ENCODE peak calls at places on chromosomes 3 and 15, in six cellular contexts. One of them, this sample, is unnamed.

GRCh38 chr15:31471731-31472430 is 145.2 kb downstream of the KLF13 start:
- DNase-seq in bronchial epithelial cell: peak
- DNase-seq in A549: no peak
- DNase-seq in kidney: no peak
- DNase-seq in neural progenitor cell: no peak
- DNase-seq in heart left ventricle: no peak
- DNase-seq in this sample: no peak

GRCh38 chr3:141471160-141471559 is 15.7 kb upstream of the RASA2 start:
- DNase-seq in bronchial epithelial cell: no peak
- DNase-seq in A549: no peak
- DNase-seq in kidney: no peak
- DNase-seq in neural progenitor cell: no peak
- DNase-seq in heart left ventricle: no peak
- DNase-seq in this sample: no peak

GRCh38 chr3:67094769-67095168 is 96.7 kb downstream of the KBTBD8 start:
- DNase-seq in bronchial epithelial cell: no peak
- DNase-seq in A549: no peak
- DNase-seq in kidney: no peak
- DNase-seq in neural progenitor cell: no peak
- DNase-seq in heart left ventricle: no peak
- DNase-seq in this sample: no peak

GRCh38 chr3:133206921-133207320 is 168.7 kb downstream of the TMEM108 start:
- DNase-seq in bronchial epithelial cell: no peak
- DNase-seq in A549: no peak
- DNase-seq in kidney: no peak
- DNase-seq in neural progenitor cell: no peak
- DNase-seq in heart left ventricle: no peak
- DNase-seq in this sample: no peak

GRCh38 chr3:107498646-107499045 is 24.1 kb upstream of the BBX start:
- DNase-seq in bronchial epithelial cell: no peak
- DNase-seq in A549: no peak
- DNase-seq in kidney: no peak
- DNase-seq in neural progenitor cell: peak
- DNase-seq in heart left ventricle: no peak
- DNase-seq in this sample: no peak

GRCh38 chr3:139653582-139653981 is 24.2 kb downstream of the NMNAT3 start:
- DNase-seq in bronchial epithelial cell: peak
- DNase-seq in A549: no peak
- DNase-seq in kidney: no peak
- DNase-seq in neural progenitor cell: no peak
- DNase-seq in heart left ventricle: no peak
- DNase-seq in this sample: no peak

GRCh38 chr3:150727653-150728502 is 24.2 kb upstream of the ERICH6 start:
- DNase-seq in bronchial epithelial cell: peak
- DNase-seq in A549: no peak
- DNase-seq in kidney: no peak
- DNase-seq in neural progenitor cell: no peak
- DNase-seq in heart left ventricle: peak
- DNase-seq in this sample: no peak

GRCh38 chr3:189701934-189702693 is 70.9 kb downstream of the TP63 start:
- DNase-seq in bronchial epithelial cell: no peak
- DNase-seq in A549: no peak
- DNase-seq in kidney: no peak
- DNase-seq in neural progenitor cell: peak
- DNase-seq in heart left ventricle: no peak
- DNase-seq in this sample: no peak

GRCh38 chr3:120506828-120507774 is 56.3 kb upstream of the FSTL1 start:
- DNase-seq in bronchial epithelial cell: peak
- DNase-seq in A549: peak
- DNase-seq in kidney: no peak
- DNase-seq in neural progenitor cell: peak
- DNase-seq in heart left ventricle: no peak
- DNase-seq in this sample: no peak

GRCh38 chr3:31077021-31077601 is 182.7 kb upstream of the GADL1 start:
- DNase-seq in bronchial epithelial cell: peak
- DNase-seq in A549: peak
- DNase-seq in kidney: no peak
- DNase-seq in neural progenitor cell: no peak
- DNase-seq in heart left ventricle: no peak
- DNase-seq in this sample: no peak

GRCh38 chr3:21894459-21895083 is 143.6 kb upstream of the ZNF385D start:
- DNase-seq in bronchial epithelial cell: peak
- DNase-seq in A549: peak
- DNase-seq in kidney: no peak
- DNase-seq in neural progenitor cell: peak
- DNase-seq in heart left ventricle: no peak
- DNase-seq in this sample: no peak

GRCh38 chr3:117955196-117955595 is 1079.5 kb downstream of the IGSF11 start:
- DNase-seq in bronchial epithelial cell: no peak
- DNase-seq in A549: no peak
- DNase-seq in kidney: no peak
- DNase-seq in neural progenitor cell: no peak
- DNase-seq in heart left ventricle: no peak
- DNase-seq in this sample: no peak

GRCh38 chr3:101381809-101382208 is 61.4 kb upstream of the IMPG2 start:
- DNase-seq in bronchial epithelial cell: peak
- DNase-seq in A549: peak
- DNase-seq in kidney: no peak
- DNase-seq in neural progenitor cell: peak
- DNase-seq in heart left ventricle: no peak
- DNase-seq in this sample: no peak

GRCh38 chr3:50559702-50560101 is 7.8 kb downstream of the C3orf18 start:
- DNase-seq in bronchial epithelial cell: peak
- DNase-seq in A549: no peak
- DNase-seq in kidney: no peak
- DNase-seq in neural progenitor cell: no peak
- DNase-seq in heart left ventricle: no peak
- DNase-seq in this sample: no peak

GRCh38 chr3:4601926-4602325 is 108.8 kb downstream of the ITPR1 start:
- DNase-seq in bronchial epithelial cell: peak
- DNase-seq in A549: no peak
- DNase-seq in kidney: no peak
- DNase-seq in neural progenitor cell: no peak
- DNase-seq in heart left ventricle: no peak
- DNase-seq in this sample: no peak

GRCh38 chr15:45307230-45307924 is 55.3 kb downstream of the SLC28A2 start:
- DNase-seq in bronchial epithelial cell: peak
- DNase-seq in A549: peak
- DNase-seq in kidney: no peak
- DNase-seq in neural progenitor cell: peak
- DNase-seq in heart left ventricle: no peak
- DNase-seq in this sample: no peak

GRCh38 chr3:192986399-192986798 is 68.7 kb upstream of the MB21D2 start:
- DNase-seq in bronchial epithelial cell: peak
- DNase-seq in A549: no peak
- DNase-seq in kidney: no peak
- DNase-seq in neural progenitor cell: no peak
- DNase-seq in heart left ventricle: no peak
- DNase-seq in this sample: no peak

GRCh38 chr3:174440741-174441587 is 418.2 kb upstream of the NAALADL2 start:
- DNase-seq in bronchial epithelial cell: peak
- DNase-seq in A549: peak
- DNase-seq in kidney: peak
- DNase-seq in neural progenitor cell: peak
- DNase-seq in heart left ventricle: peak
- DNase-seq in this sample: no peak

GRCh38 chr15:68337826-68338225 is 60.3 kb downstream of the FEM1B start:
- DNase-seq in bronchial epithelial cell: no peak
- DNase-seq in A549: no peak
- DNase-seq in kidney: no peak
- DNase-seq in neural progenitor cell: no peak
- DNase-seq in heart left ventricle: peak
- DNase-seq in this sample: no peak

GRCh38 chr3:151933224-151933858 is 59.9 kb downstream of the SUCNR1 start:
- DNase-seq in bronchial epithelial cell: no peak
- DNase-seq in A549: no peak
- DNase-seq in kidney: no peak
- DNase-seq in neural progenitor cell: no peak
- DNase-seq in heart left ventricle: no peak
- DNase-seq in this sample: no peak

GRCh38 chr15:64010719-64011118 is 35.6 kb downstream of the DAPK2 start:
- DNase-seq in bronchial epithelial cell: peak
- DNase-seq in A549: peak
- DNase-seq in kidney: peak
- DNase-seq in neural progenitor cell: no peak
- DNase-seq in heart left ventricle: peak
- DNase-seq in this sample: no peak

GRCh38 chr15:98842973-98843285 is 164.7 kb downstream of the PGPEP1L start:
- DNase-seq in bronchial epithelial cell: no peak
- DNase-seq in A549: peak
- DNase-seq in kidney: no peak
- DNase-seq in neural progenitor cell: no peak
- DNase-seq in heart left ventricle: no peak
- DNase-seq in this sample: no peak

GRCh38 chr15:98845138-98845884 is 162.3 kb downstream of the PGPEP1L start:
- DNase-seq in bronchial epithelial cell: peak
- DNase-seq in A549: peak
- DNase-seq in kidney: no peak
- DNase-seq in neural progenitor cell: no peak
- DNase-seq in heart left ventricle: no peak
- DNase-seq in this sample: no peak

GRCh38 chr15:98842192-98842972 is 165.2 kb downstream of the PGPEP1L start:
- DNase-seq in bronchial epithelial cell: peak
- DNase-seq in A549: no peak
- DNase-seq in kidney: no peak
- DNase-seq in neural progenitor cell: no peak
- DNase-seq in heart left ventricle: no peak
- DNase-seq in this sample: no peak

GRCh38 chr15:98844261-98844660 is 163.3 kb downstream of the PGPEP1L start:
- DNase-seq in bronchial epithelial cell: no peak
- DNase-seq in A549: peak
- DNase-seq in kidney: no peak
- DNase-seq in neural progenitor cell: no peak
- DNase-seq in heart left ventricle: no peak
- DNase-seq in this sample: no peak

DNA sequence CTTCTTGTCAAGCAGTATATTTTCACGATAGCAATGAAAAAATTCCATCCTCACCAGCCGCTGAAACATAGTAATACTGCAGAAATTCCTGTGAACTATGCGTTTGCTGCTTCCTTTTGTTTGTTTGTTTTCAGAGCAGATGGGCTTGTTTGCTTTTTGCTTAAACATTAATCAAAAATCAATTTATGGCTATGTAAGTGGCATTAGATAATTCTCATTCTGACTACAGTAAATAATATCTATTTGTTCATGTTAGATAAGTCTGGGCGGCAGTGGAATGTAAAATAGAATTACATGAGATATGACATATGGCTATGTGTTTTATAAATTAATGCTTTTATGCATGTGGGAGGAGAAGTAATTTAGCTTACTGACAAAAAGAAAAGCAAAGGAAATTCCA is 163.7 kb downstream of the PGPEP1L start:
- DNase-seq in bronchial epithelial cell: no peak
- DNase-seq in A549: peak
- DNase-seq in kidney: no peak
- DNase-seq in neural progenitor cell: no peak
- DNase-seq in heart left ventricle: no peak
- DNase-seq in this sample: no peak
- TF ChIP-seq CTCF in bronchial epithelial cell: no peak
- TF ChIP-seq CTCF in A549: no peak
- TF ChIP-seq CTCF in kidney: no peak
- TF ChIP-seq CTCF in neural progenitor cell: no peak
- TF ChIP-seq CTCF in heart left ventricle: no peak
- TF ChIP-seq CTCF in this sample: no peak

DNA sequence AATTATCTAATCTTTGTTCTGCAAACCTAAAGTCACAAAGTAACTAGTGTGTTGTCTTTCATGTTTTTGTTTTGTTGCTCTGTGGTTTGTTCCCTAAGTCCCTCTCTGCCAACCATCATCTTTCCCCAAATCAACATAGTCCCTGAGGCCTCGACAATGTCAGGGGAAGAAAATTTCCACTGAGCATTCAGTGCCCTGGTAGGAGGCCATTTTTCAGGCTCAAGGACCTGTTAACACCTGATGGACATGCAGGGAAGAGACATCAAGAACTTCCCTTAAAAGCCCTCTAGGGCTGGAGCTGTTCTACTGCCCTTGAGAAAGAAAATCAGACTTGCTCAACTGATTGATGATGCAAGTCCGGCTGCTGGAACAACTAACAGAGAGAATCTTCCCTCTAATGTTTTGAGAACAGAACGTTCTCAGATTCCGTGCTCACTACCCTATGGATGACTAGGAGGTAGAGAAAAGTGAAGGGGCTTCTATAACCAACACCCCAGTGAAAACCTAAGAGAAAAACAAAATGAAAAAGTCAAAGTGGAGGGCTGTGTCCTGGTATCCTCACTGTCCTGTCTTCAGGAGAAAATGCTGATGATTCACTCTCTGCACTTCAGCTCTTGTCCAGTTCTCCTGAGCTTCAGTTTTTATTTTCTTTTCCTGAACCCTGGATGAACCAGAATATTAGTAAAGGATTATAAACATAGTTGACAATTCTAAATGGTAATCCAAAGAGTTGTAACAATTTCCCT is 373.1 kb downstream of the FOXP1 start:
- DNase-seq in bronchial epithelial cell: no peak
- DNase-seq in A549: peak
- DNase-seq in kidney: no peak
- DNase-seq in neural progenitor cell: no peak
- DNase-seq in heart left ventricle: peak
- DNase-seq in this sample: no peak
- TF ChIP-seq CTCF in bronchial epithelial cell: no peak
- TF ChIP-seq CTCF in A549: no peak
- TF ChIP-seq CTCF in kidney: no peak
- TF ChIP-seq CTCF in neural progenitor cell: no peak
- TF ChIP-seq CTCF in heart left ventricle: no peak
- TF ChIP-seq CTCF in this sample: no peak

GRCh38 chr3:169457807-169458206 is 205.7 kb downstream of the MECOM start:
- DNase-seq in bronchial epithelial cell: no peak
- DNase-seq in A549: no peak
- DNase-seq in kidney: no peak
- DNase-seq in neural progenitor cell: no peak
- DNase-seq in heart left ventricle: no peak
- DNase-seq in this sample: no peak
- TF ChIP-seq CTCF in bronchial epithelial cell: no peak
- TF ChIP-seq CTCF in A549: no peak
- TF ChIP-seq CTCF in kidney: no peak
- TF ChIP-seq CTCF in neural progenitor cell: no peak
- TF ChIP-seq CTCF in heart left ventricle: no peak
- TF ChIP-seq CTCF in this sample: no peak

GRCh38 chr3:186512570-186513302 is 31.4 kb downstream of the CRYGS start:
- DNase-seq in bronchial epithelial cell: no peak
- DNase-seq in A549: no peak
- DNase-seq in kidney: no peak
- DNase-seq in neural progenitor cell: no peak
- DNase-seq in heart left ventricle: no peak
- DNase-seq in this sample: no peak

GRCh38 chr3:186509423-186509822 is 34.8 kb downstream of the CRYGS start:
- DNase-seq in bronchial epithelial cell: no peak
- DNase-seq in A549: no peak
- DNase-seq in kidney: no peak
- DNase-seq in neural progenitor cell: no peak
- DNase-seq in heart left ventricle: no peak
- DNase-seq in this sample: no peak

GRCh38 chr3:186511702-186512101 is 32.5 kb downstream of the CRYGS start:
- DNase-seq in bronchial epithelial cell: no peak
- DNase-seq in A549: no peak
- DNase-seq in kidney: no peak
- DNase-seq in neural progenitor cell: no peak
- DNase-seq in heart left ventricle: no peak
- DNase-seq in this sample: no peak

GRCh38 chr3:186511245-186511644 is 32.9 kb downstream of the CRYGS start:
- DNase-seq in bronchial epithelial cell: peak
- DNase-seq in A549: no peak
- DNase-seq in kidney: no peak
- DNase-seq in neural progenitor cell: no peak
- DNase-seq in heart left ventricle: no peak
- DNase-seq in this sample: no peak

GRCh38 chr3:186510374-186511079 is 33.7 kb downstream of the CRYGS start:
- DNase-seq in bronchial epithelial cell: peak
- DNase-seq in A549: no peak
- DNase-seq in kidney: no peak
- DNase-seq in neural progenitor cell: no peak
- DNase-seq in heart left ventricle: no peak
- DNase-seq in this sample: no peak
- TF ChIP-seq CTCF in bronchial epithelial cell: no peak
- TF ChIP-seq CTCF in A549: no peak
- TF ChIP-seq CTCF in kidney: no peak
- TF ChIP-seq CTCF in neural progenitor cell: no peak
- TF ChIP-seq CTCF in heart left ventricle: no peak
- TF ChIP-seq CTCF in this sample: no peak

This sample was measured in D721Med.